ENCODE peak calls at places on chromosomes 11 and 22, in nine cellular contexts. D is bronchial epithelial cell, W is left ventricle myocardium inferior, M is right cardiac atrium, P is lower lobe of right lung, U is uterus, A is left lung, R is gastrocnemius medialis, B is heart right ventricle. V is an unnamed sample.

GRCh38 chr22:27876684-27877083 is 42.4 kb downstream of the PITPNB start:
- DNase-seq in U (no peak), R (peak; percentile 21), P (no peak), A (no peak), B (no peak), W (no peak), D (no peak), M (no peak), V (no peak)

GRCh38 chr22:45709866-45710265 is 38.2 kb downstream of the ATXN10 start:
- DNase-seq in A (no peak), R (no peak), W (no peak), M (no peak), B (no peak), U (no peak), P (no peak), D (peak; percentile 37), V (no peak)

GRCh38 chr22:31238057-31238456 is 26.0 kb downstream of the LIMK2 start:
- DNase-seq in P (no peak), U (no peak), B (no peak), M (no peak), W (no peak), A (no peak), R (no peak), D (no peak), V (no peak)

GRCh38 chr11:102603091-102603490 is 22.0 kb downstream of the MMP20 start:
- DNase-seq in A (no peak), P (no peak), U (no peak), D (peak; percentile 66), M (no peak), B (no peak), R (peak; percentile 13), W (no peak), V (peak; percentile 5)

GRCh38 chr11:11243258-11243789 is 109.7 kb downstream of the CSNK2A3 start:
- DNase-seq in W (peak; percentile 42), D (no peak), R (peak; percentile 44), M (peak; percentile 79), A (no peak), U (peak; percentile 58), B (peak; percentile 28), P (no peak), V (no peak)

GRCh38 chr11:118049771-118050170 is 27.1 kb upstream of the TMPRSS4 start:
- DNase-seq in D (no peak), W (no peak), B (no peak), U (no peak), M (no peak), P (no peak), A (no peak), R (no peak), V (no peak)

GRCh38 chr11:96107143-96107829 is 183.4 kb upstream of the MTMR2 start:
- DNase-seq in B (no peak), M (no peak), W (no peak), P (no peak), D (no peak), U (no peak), A (no peak), R (no peak), V (no peak)

GRCh38 chr11:58034471-58034870 is 3.7 kb downstream of the OR6Q1 start:
- DNase-seq in P (no peak), M (no peak), A (no peak), B (no peak), D (no peak), U (no peak), R (no peak), W (no peak), V (no peak)

GRCh38 chr22:45546333-45547015 is 43.8 kb downstream of the FBLN1 start:
- DNase-seq in M (peak; percentile 51), D (no peak), A (no peak), P (no peak), U (no peak), W (no peak), R (no peak), B (no peak), V (peak; percentile 43)

GRCh38 chr22:49725516-49725915 is 102.2 kb downstream of the BRD1 start:
- DNase-seq in M (no peak), A (peak; percentile 47), U (no peak), D (no peak), R (no peak), W (no peak), B (no peak), P (no peak), V (no peak)

GRCh38 chr22:49724030-49724892 is 103.4 kb downstream of the BRD1 start:
- DNase-seq in D (no peak), R (no peak), A (no peak), W (no peak), P (no peak), M (no peak), U (no peak), B (no peak), V (peak; percentile 67)

GRCh38 chr22:49723478-49724029 is 104.1 kb downstream of the BRD1 start:
- DNase-seq in A (no peak), U (no peak), B (no peak), M (no peak), D (no peak), R (no peak), W (no peak), P (no peak), V (peak; percentile 22)

GRCh38 chr22:49726022-49726681 is 101.5 kb downstream of the BRD1 start:
- DNase-seq in U (no peak), B (no peak), P (no peak), M (no peak), R (no peak), W (no peak), A (no peak), D (no peak), V (peak; percentile 29)

GRCh38 chr22:49724893-49725489 is 102.7 kb downstream of the BRD1 start:
- DNase-seq in D (no peak), U (no peak), R (no peak), P (peak; percentile 67), W (peak; percentile 46), A (peak; percentile 83), M (peak; percentile 81), B (peak; percentile 69), V (peak; percentile 97)
- H3K4me3 ChIP-seq in D (no peak overlapping the region), U (no peak overlapping the region), R (peak overlapping the region; percentile 31), P (peak overlapping the region; percentile 51), W (peak overlapping the region; percentile 60), A (peak overlapping the region; percentile 29), M (no peak overlapping the region), B (peak overlapping the region; percentile 42), V (no peak overlapping the region)

GRCh38 chr11:65459552-65459951 is 37.0 kb downstream of the NEAT1 start:
- DNase-seq in R (peak; percentile 9), U (no peak), M (peak; percentile 16), B (no peak), P (no peak), W (no peak), D (no peak), A (no peak), V (peak; percentile 85)
- H3K27me3 ChIP-seq in R (no peaks in the 10 kb centered on the region), U (no peaks in the 10 kb centered on the region), M (no peaks in the 10 kb centered on the region), B (no peaks in the 10 kb centered on the region), P (no peaks in the 10 kb centered on the region), W (no peaks in the 10 kb centered on the region), D (no peaks in the 10 kb centered on the region), A (no peaks in the 10 kb centered on the region), V (peaks cover 48% of the 10 kb centered on the region)

DNA sequence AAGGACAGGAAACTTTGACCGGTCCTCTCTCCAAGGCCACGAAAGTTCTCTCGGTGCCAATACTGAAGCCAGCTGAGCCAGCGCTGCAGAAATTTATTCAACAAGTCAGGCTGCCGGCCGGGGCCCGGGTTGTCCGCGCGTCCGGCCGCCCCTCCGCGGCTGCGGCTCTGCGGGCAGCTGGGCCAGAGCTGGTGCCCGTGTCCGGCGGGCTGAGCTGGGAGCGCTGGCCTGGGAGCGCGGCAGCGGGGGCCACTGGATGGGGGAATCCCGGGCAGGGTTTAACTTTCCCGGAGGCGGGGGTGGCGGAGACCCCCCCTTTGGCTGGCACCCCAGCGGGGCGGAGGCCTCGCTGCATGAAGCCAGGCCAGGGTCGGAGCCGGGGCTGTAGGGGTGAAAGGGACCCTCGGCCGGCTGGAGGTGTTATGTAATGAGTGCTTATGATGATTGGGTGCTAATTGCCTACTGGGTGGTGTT is 12.3 kb upstream of the CACNA1I start:
- DNase-seq in R (no peak), A (no peak), W (no peak), M (no peak), P (no peak), D (no peak), U (no peak), B (no peak), V (peak; percentile 84)
- H3K4me3 ChIP-seq in R (no peak overlapping the region), A (no peak overlapping the region), W (peak overlapping the region; percentile 50), M (peak overlapping the region; percentile 45), P (no peak overlapping the region), D (no peak overlapping the region), U (no peak overlapping the region), B (peak overlapping the region; percentile 22), V (peak overlapping the region; percentile 10)

GRCh38 chr22:17999851-18000250 is 24.5 kb downstream of the MICAL3 start:
- DNase-seq in M (no peak), B (no peak), W (no peak), R (no peak), A (no peak), P (no peak), U (no peak), D (no peak), V (peak; percentile 65)

GRCh38 chr22:17997456-17997855 is 26.9 kb downstream of the MICAL3 start:
- DNase-seq in P (no peak), M (no peak), W (no peak), B (no peak), A (no peak), U (no peak), R (no peak), D (peak; percentile 35), V (no peak)

GRCh38 chr22:18000441-18001039 is 23.8 kb downstream of the MICAL3 start:
- DNase-seq in P (no peak), W (no peak), B (no peak), D (no peak), R (no peak), U (no peak), M (peak; percentile 71), A (no peak), V (peak; percentile 80)

GRCh38 chr22:18001040-18001893 is 23.1 kb downstream of the MICAL3 start:
- DNase-seq in R (peak; percentile 92), P (peak; percentile 87), B (peak; percentile 90), D (peak; percentile 90), A (peak; percentile 94), U (peak; percentile 95), M (peak; percentile 96), W (peak; percentile 89), V (peak; percentile 97)

DNA sequence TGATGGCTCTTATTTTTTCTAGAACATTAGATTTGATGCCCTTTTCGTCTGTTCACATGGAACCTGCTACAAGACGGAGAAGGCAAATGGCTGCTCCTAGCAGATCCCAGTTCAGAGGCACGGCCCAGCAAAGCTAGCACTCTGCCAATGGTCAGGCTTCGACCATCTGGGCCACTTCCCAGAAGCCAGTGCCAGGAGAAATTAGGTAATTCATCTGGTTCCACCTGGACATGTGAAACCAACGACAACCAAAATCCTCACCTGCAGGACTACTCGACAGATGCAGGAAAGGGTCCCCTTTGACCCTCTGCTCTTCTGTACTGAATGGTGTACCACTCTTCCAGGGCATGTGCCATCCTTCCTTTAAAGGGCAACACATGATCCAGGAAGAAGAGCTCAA is 25.4 kb downstream of the MICAL3 start:
- DNase-seq in M (no peak), R (no peak), B (no peak), U (no peak), P (no peak), D (no peak), W (no peak), A (no peak), V (no peak)
- H3K27me3 ChIP-seq in M (no peaks in the 10 kb centered on the region), R (no peaks in the 10 kb centered on the region), B (no peaks in the 10 kb centered on the region), U (no peaks in the 10 kb centered on the region), P (no peaks in the 10 kb centered on the region), D (no peaks in the 10 kb centered on the region), W (no peaks in the 10 kb centered on the region), A (no peaks in the 10 kb centered on the region), V (peaks cover 3% of the 10 kb centered on the region)